ENCODE peak calls at places on chromosomes 3 and 15, in nine cellular contexts. M, P, W, F, Y, J, A, Q and K are unnamed samples.

GRCh38 chr3:34284959-34285358 is 486.5 kb downstream of the PDCD6IP start:
- DNase-seq in M (no peak), P (no peak), W (no peak), F (no peak), Y (no peak), J (no peak), A (no peak), Q (no peak), K (no peak)

GRCh38 chr3:13844911-13845310 is 35.0 kb downstream of the WNT7A start:
- DNase-seq in M (no peak), P (no peak), W (no peak), F (no peak), Y (no peak), J (no peak), A (no peak), Q (no peak), K (no peak)

GRCh38 chr3:4670352-4670751 is 177.2 kb downstream of the ITPR1 start:
- DNase-seq in M (peak), P (no peak), W (peak), F (no peak), Y (no peak), J (peak), A (no peak), Q (no peak), K (peak)

GRCh38 chr15:31488437-31489204 is 162.0 kb downstream of the KLF13 start:
- DNase-seq in M (peak), P (peak), W (peak), F (peak), Y (peak), J (peak), A (peak), Q (peak), K (peak)

GRCh38 chr15:98599911-98600685 is 48.2 kb upstream of the IGF1R start:
- DNase-seq in M (no peak), P (peak), W (peak), F (peak), Y (peak), J (peak), A (peak), Q (no peak), K (peak)

GRCh38 chr3:197792019-197792647 is 1.1 kb downstream of the LRCH3 start:
- DNase-seq in M (no peak), P (no peak), W (peak), F (no peak), Y (no peak), J (peak), A (no peak), Q (no peak), K (peak)

GRCh38 chr3:102492300-102492699 is 57.5 kb downstream of the ZPLD1 start:
- DNase-seq in M (no peak), P (no peak), W (no peak), F (no peak), Y (no peak), J (no peak), A (no peak), Q (no peak), K (no peak)

GRCh38 chr3:117238805-117239204 is 529.2 kb downstream of the TUSC7 start:
- DNase-seq in M (no peak), P (no peak), W (no peak), F (no peak), Y (no peak), J (no peak), A (no peak), Q (no peak), K (no peak)

GRCh38 chr3:172658344-172659245 is 52.3 kb downstream of the NCEH1 start:
- DNase-seq in M (peak), P (no peak), W (peak), F (no peak), Y (peak), J (peak), A (no peak), Q (no peak), K (peak)

GRCh38 chr3:52526151-52526561 is 7.5 kb downstream of the NT5DC2 start:
- DNase-seq in M (no peak), P (no peak), W (no peak), F (no peak), Y (no peak), J (peak), A (peak), Q (no peak), K (no peak)

GRCh38 chr3:189530822-189531221 is 100.4 kb upstream of the TP63 start:
- DNase-seq in M (no peak), P (no peak), W (peak), F (no peak), Y (no peak), J (no peak), A (no peak), Q (no peak), K (peak)

GRCh38 chr3:52238193-52238760 is 681 bp downstream of the TWF2 start:
- DNase-seq in M (peak), P (no peak), W (peak), F (peak), Y (no peak), J (peak), A (no peak), Q (no peak), K (no peak)

GRCh38 chr3:4978259-4978965 is 825 bp upstream of the BHLHE40 start:
- DNase-seq in M (peak), P (peak), W (peak), F (peak), Y (peak), J (peak), A (peak), Q (peak), K (peak)

GRCh38 chr3:177338697-177339219 is 141.5 kb upstream of the TBL1XR1 start:
- DNase-seq in M (no peak), P (no peak), W (peak), F (no peak), Y (no peak), J (no peak), A (no peak), Q (peak), K (peak)

GRCh38 chr15:38944551-38944950 is 379.9 kb upstream of the RASGRP1 start:
- DNase-seq in M (no peak), P (no peak), W (no peak), F (no peak), Y (no peak), J (no peak), A (no peak), Q (no peak), K (no peak)

GRCh38 chr15:38941399-38941953 is 376.9 kb upstream of the RASGRP1 start:
- DNase-seq in M (no peak), P (no peak), W (peak), F (no peak), Y (no peak), J (peak), A (no peak), Q (no peak), K (no peak)

DNA sequence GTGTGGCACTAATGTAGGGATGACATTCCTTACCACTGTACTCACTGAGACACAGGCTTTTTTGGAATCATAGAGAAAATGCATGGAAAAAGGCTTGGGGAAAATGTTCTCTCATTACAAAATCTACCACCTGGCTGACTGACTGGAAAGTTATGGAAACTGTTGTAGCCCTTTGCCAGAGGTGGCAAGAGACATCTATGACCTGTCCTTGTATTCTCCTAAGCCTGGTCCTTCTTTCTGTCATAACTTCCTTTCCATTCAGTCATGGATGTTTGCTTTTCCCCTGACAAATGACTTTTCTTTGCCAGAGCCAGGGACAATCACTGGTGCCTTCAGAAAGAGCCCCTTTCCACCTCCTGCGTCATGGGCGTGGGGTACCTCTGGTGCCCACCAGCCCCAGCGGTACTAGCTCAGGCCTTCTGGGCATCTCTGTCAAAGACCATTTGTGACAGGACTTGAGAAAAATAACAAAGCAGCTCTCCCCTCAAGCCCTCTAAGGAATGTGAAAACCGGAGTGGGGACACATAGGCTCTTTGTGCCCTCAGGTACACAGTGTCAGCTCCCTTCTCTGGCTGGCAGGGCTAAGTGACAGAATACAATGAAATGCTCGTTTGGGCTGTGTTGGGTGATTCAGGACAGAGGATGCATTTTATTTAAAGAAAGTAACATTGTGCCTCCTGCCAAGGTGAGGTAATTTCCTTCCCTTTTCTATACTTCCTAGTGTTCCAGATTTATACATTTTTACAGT is 381.1 kb upstream of the RASGRP1 start:
- DNase-seq in M (no peak), P (no peak), W (no peak), F (no peak), Y (no peak), J (no peak), A (no peak), Q (no peak), K (no peak)
- TF ChIP-seq CTCF in M (no peak), P (no peak), W (no peak), F (no peak), Y (no peak), J (no peak), A (no peak), Q (no peak), K (no peak)

GRCh38 chr15:57298843-57299550 is 77.3 kb upstream of the CGNL1 start:
- DNase-seq in M (no peak), P (no peak), W (no peak), F (no peak), Y (no peak), J (no peak), A (no peak), Q (no peak), K (no peak)

GRCh38 chr15:57302640-57303257 is 73.6 kb upstream of the CGNL1 start:
- DNase-seq in M (no peak), P (no peak), W (no peak), F (no peak), Y (no peak), J (no peak), A (no peak), Q (no peak), K (no peak)

GRCh38 chr15:57297630-57298029 is 78.7 kb upstream of the CGNL1 start:
- DNase-seq in M (no peak), P (no peak), W (no peak), F (no peak), Y (no peak), J (no peak), A (no peak), Q (no peak), K (no peak)

GRCh38 chr15:57298204-57298603 is 78.1 kb upstream of the CGNL1 start:
- DNase-seq in M (no peak), P (no peak), W (peak), F (no peak), Y (no peak), J (no peak), A (no peak), Q (no peak), K (no peak)

DNA sequence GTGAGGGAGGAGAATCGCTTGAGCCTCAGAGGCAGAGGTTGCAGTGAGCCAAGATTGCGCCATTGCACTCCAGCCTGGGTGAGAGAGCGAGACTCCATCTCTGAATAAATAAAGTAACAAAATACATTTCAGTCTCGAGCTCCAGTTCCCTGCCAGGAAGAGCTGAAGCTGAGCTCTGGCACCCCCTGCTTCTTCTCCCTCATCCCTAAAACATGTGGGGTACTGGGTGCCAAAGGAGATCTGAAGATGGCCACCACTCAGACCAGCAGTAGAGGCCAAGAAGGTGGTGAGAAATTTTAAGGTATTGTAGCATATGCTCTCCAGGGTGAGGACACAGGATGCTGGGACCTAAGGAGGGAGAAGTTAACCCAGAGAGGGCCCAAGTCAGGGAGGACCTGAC is 75.0 kb upstream of the CGNL1 start:
- DNase-seq in M (no peak), P (no peak), W (no peak), F (no peak), Y (no peak), J (no peak), A (no peak), Q (no peak), K (no peak)
- H3K4me3 ChIP-seq in M (no peak), P (no peak), W (no peak), F (peak), Y (no peak), J (no peak), A (no peak), Q (no peak), K (no peak)

GRCh38 chr15:89412906-89413411 is 78.3 kb upstream of the POLG start:
- DNase-seq in M (no peak), P (no peak), W (no peak), F (no peak), Y (no peak), J (no peak), A (no peak), Q (no peak), K (no peak)

GRCh38 chr15:89414571-89414970 is 79.9 kb upstream of the POLG start:
- DNase-seq in M (no peak), P (no peak), W (no peak), F (no peak), Y (no peak), J (no peak), A (no peak), Q (no peak), K (no peak)

GRCh38 chr15:89417206-89417725 is 79.1 kb downstream of the RHCG start:
- DNase-seq in M (no peak), P (no peak), W (no peak), F (no peak), Y (no peak), J (no peak), A (no peak), Q (no peak), K (no peak)

GRCh38 chr15:89416339-89417183 is 79.8 kb downstream of the RHCG start:
- DNase-seq in M (peak), P (peak), W (peak), F (peak), Y (peak), J (peak), A (peak), Q (peak), K (peak)

GRCh38 chr15:89413877-89414276 is 79.3 kb upstream of the POLG start:
- DNase-seq in M (no peak), P (no peak), W (no peak), F (no peak), Y (no peak), J (peak), A (no peak), Q (no peak), K (no peak)
- TF ChIP-seq CTCF in M (no peak), P (no peak), W (no peak), F (no peak), Y (no peak), J (no peak), A (no peak), Q (no peak), K (no peak)

DNA sequence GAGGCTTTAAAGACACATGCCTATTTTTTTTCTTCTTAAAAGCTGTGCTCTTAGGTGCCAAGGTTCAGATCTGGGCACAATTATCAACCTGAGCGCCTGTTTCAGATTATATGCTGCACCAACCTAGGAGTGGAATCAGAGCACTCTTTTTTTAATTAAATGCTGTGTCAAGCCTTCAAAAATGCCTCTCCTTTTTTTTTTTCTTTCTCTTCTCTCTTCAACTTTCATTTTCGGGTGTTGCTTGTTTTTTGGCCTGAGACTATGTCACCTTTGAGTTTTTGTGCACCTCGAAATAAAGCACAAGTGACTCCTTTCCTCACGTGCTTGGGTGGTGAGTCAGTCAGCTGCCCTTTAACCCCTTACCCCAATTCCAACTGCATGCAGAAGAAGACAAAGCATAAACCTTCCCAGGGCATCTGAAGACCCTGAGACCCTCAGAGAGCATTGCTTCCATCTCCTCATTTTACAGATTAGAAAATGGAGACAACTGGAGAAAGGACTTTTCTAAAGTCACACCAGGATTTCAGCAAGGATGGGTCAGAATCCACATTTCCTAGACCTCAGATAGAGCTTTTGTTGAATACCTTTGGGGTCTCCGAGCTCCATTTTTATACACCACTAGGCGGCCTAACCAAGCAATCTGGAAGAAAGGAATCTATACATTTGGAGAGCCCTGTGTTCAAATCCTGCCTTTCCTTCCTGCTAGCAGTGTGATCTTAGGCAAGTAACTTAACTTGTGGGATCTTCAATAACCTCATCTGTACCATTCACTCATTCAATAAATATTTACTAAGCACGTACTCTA is 631 bp upstream of the PRICKLE2 start:
- DNase-seq in M (no peak), P (no peak), W (peak), F (no peak), Y (no peak), J (no peak), A (no peak), Q (peak), K (no peak)
- H3K4me3 ChIP-seq in M (peak), P (no peak), W (peak), F (peak), Y (peak), J (no peak), A (peak), Q (peak), K (peak)

DNA sequence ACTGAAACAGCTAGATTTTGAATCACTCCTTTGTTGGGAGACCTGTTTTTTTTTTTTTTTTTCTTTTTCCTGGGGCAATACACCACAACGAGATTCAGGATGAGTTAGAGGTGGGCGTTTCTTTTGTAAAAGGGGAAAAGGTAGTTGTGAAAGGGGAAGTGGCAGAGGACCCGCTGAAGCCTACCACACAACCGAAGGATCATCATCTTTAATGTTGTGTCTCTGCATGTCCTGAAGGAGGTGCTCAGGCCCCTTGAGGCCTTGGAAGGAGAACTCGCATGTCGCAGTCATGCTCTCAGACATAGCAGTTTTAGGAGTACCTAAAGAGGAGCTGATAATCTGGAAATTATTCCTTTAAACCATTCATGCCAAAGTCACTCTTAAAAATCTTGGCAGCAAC is 137.9 kb upstream of the LRIG1 start:
- DNase-seq in M (no peak), P (no peak), W (peak), F (no peak), Y (no peak), J (peak), A (no peak), Q (no peak), K (no peak)
- TF ChIP-seq CTCF in M (no peak), P (no peak), W (peak), F (no peak), Y (peak), J (peak), A (no peak), Q (no peak), K (no peak)

DNA sequence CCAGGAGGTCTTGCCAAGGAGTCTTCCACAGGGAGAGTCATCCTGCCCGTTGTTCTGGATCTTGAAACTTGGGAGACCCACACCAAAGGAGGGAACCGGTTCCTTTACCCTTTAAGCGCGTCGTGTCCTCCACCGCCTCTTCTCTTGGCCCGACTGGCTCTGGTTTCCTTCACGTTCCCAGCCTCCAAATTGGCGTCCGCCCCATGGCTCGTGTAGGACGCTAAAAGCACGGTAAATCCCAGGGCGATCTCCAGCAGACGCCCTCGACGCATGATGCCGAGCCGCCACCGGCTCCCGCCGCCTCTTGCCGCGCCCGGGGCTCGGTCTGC is 1.0 kb downstream of the FBN1 start:
- DNase-seq in M (no peak), P (peak), W (peak), F (no peak), Y (no peak), J (peak), A (peak), Q (no peak), K (peak)
- H3K4me3 ChIP-seq in M (peak), P (peak), W (peak), F (peak), Y (peak), J (peak), A (peak), Q (peak), K (peak)

DNA sequence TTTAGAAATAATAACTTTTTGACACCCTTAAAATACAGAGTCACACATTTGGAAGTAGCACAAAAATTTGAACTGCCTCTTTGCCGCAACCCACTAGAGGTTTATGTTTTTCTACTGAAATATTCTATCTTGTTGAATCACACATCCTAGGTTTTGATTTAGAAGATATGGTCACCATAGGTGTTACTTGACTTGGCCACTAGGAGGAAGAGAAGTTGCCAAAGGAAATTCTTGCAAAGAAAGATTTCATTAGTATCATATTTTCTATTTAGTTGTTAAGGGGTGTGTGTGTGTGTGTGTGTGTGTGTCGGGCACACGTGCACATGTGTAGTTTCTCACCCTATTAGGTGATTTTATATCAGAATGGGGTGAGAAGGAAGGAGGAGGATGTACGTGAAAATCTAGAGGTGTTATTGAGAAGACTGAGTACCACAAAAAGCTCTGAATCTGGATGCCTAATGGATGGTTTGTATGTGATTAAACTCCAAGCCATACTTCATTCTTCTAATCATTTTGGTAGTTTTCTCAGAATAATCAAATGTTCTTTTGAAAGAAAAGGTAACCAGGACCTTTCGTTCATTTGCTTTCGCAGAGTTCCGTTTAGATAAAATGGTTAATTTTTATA is 31.5 kb downstream of the ZFAND6 start:
- DNase-seq in M (peak), P (no peak), W (peak), F (no peak), Y (no peak), J (peak), A (no peak), Q (peak), K (peak)
- TF ChIP-seq CTCF in M (peak), P (peak), W (peak), F (no peak), Y (peak), J (peak), A (no peak), Q (peak), K (peak)